ENCODE peak calls at places on chromosome 14, in five cellular contexts. One of them, this sample, is unnamed.

GRCh38 chr14:21748869-21749303 is 75.3 kb upstream of the OR4E1 start:
- DNase-seq in neural crest cell: peak
- DNase-seq in stimulated activated CD4-positive, alpha-beta T cell treated with anti-CD3 and anti-CD28 coated beads, Interleukin-1b, Interleukin-23, amount 100 ng/mL, for 48 hours: peak
- DNase-seq in T follicular helper cell: peak
- DNase-seq in astrocyte of the cerebellum: peak
- DNase-seq in this sample: peak

GRCh38 chr14:104770851-104771272 is 17.9 kb downstream of the SIVA1 start:
- DNase-seq in T follicular helper cell: no peak
- DNase-seq in neural crest cell: no peak
- DNase-seq in stimulated activated CD4-positive, alpha-beta T cell treated with anti-CD3 and anti-CD28 coated beads, Interleukin-1b, Interleukin-23, amount 100 ng/mL, for 48 hours: peak
- DNase-seq in astrocyte of the cerebellum: no peak
- DNase-seq in this sample: no peak

GRCh38 chr14:50018236-50019210 is 97.8 kb downstream of the VCPKMT start:
- DNase-seq in stimulated activated CD4-positive, alpha-beta T cell treated with anti-CD3 and anti-CD28 coated beads, Interleukin-1b, Interleukin-23, amount 100 ng/mL, for 48 hours: no peak
- DNase-seq in neural crest cell: no peak
- DNase-seq in astrocyte of the cerebellum: no peak
- DNase-seq in T follicular helper cell: no peak
- DNase-seq in this sample: peak

GRCh38 chr14:36162267-36162666 is 14.3 kb downstream of the PTCSC3 start:
- DNase-seq in stimulated activated CD4-positive, alpha-beta T cell treated with anti-CD3 and anti-CD28 coated beads, Interleukin-1b, Interleukin-23, amount 100 ng/mL, for 48 hours: no peak
- DNase-seq in neural crest cell: no peak
- DNase-seq in T follicular helper cell: no peak
- DNase-seq in astrocyte of the cerebellum: no peak
- DNase-seq in this sample: peak

GRCh38 chr14:60310086-60310684 is 61.2 kb downstream of the PPM1A start:
- DNase-seq in neural crest cell: no peak
- DNase-seq in stimulated activated CD4-positive, alpha-beta T cell treated with anti-CD3 and anti-CD28 coated beads, Interleukin-1b, Interleukin-23, amount 100 ng/mL, for 48 hours: no peak
- DNase-seq in T follicular helper cell: no peak
- DNase-seq in astrocyte of the cerebellum: no peak
- DNase-seq in this sample: no peak

GRCh38 chr14:78836777-78837176 is 666.6 kb downstream of the NRXN3 start:
- DNase-seq in neural crest cell: peak
- DNase-seq in astrocyte of the cerebellum: peak
- DNase-seq in T follicular helper cell: no peak
- DNase-seq in stimulated activated CD4-positive, alpha-beta T cell treated with anti-CD3 and anti-CD28 coated beads, Interleukin-1b, Interleukin-23, amount 100 ng/mL, for 48 hours: no peak
- DNase-seq in this sample: peak

GRCh38 chr14:103543721-103544626 is 15.0 kb downstream of the TRMT61A start:
- DNase-seq in astrocyte of the cerebellum: no peak
- DNase-seq in neural crest cell: no peak
- DNase-seq in T follicular helper cell: no peak
- DNase-seq in stimulated activated CD4-positive, alpha-beta T cell treated with anti-CD3 and anti-CD28 coated beads, Interleukin-1b, Interleukin-23, amount 100 ng/mL, for 48 hours: no peak
- DNase-seq in this sample: peak

GRCh38 chr14:61519735-61520134 is 175.6 kb upstream of the HIF1A start:
- DNase-seq in stimulated activated CD4-positive, alpha-beta T cell treated with anti-CD3 and anti-CD28 coated beads, Interleukin-1b, Interleukin-23, amount 100 ng/mL, for 48 hours: no peak
- DNase-seq in T follicular helper cell: no peak
- DNase-seq in astrocyte of the cerebellum: no peak
- DNase-seq in neural crest cell: no peak
- DNase-seq in this sample: no peak

GRCh38 chr14:23376477-23377200 is at the start of gene CMTM5:
- DNase-seq in astrocyte of the cerebellum: no peak
- DNase-seq in stimulated activated CD4-positive, alpha-beta T cell treated with anti-CD3 and anti-CD28 coated beads, Interleukin-1b, Interleukin-23, amount 100 ng/mL, for 48 hours: no peak
- DNase-seq in T follicular helper cell: no peak
- DNase-seq in neural crest cell: peak
- DNase-seq in this sample: no peak

GRCh38 chr14:97634786-97635185 is 837.6 kb downstream of the VRK1 start:
- DNase-seq in T follicular helper cell: peak
- DNase-seq in stimulated activated CD4-positive, alpha-beta T cell treated with anti-CD3 and anti-CD28 coated beads, Interleukin-1b, Interleukin-23, amount 100 ng/mL, for 48 hours: peak
- DNase-seq in neural crest cell: no peak
- DNase-seq in astrocyte of the cerebellum: no peak
- DNase-seq in this sample: no peak

GRCh38 chr14:90733139-90733808 is 83.0 kb downstream of the TTC7B start:
- DNase-seq in stimulated activated CD4-positive, alpha-beta T cell treated with anti-CD3 and anti-CD28 coated beads, Interleukin-1b, Interleukin-23, amount 100 ng/mL, for 48 hours: no peak
- DNase-seq in T follicular helper cell: no peak
- DNase-seq in astrocyte of the cerebellum: no peak
- DNase-seq in neural crest cell: no peak
- DNase-seq in this sample: no peak

GRCh38 chr14:73253721-73254120 is 16.4 kb downstream of the PAPLN start:
- DNase-seq in astrocyte of the cerebellum: no peak
- DNase-seq in neural crest cell: no peak
- DNase-seq in stimulated activated CD4-positive, alpha-beta T cell treated with anti-CD3 and anti-CD28 coated beads, Interleukin-1b, Interleukin-23, amount 100 ng/mL, for 48 hours: no peak
- DNase-seq in T follicular helper cell: no peak
- DNase-seq in this sample: no peak

GRCh38 chr14:29148221-29148620 is 381.6 kb downstream of the FOXG1 start:
- DNase-seq in T follicular helper cell: no peak
- DNase-seq in stimulated activated CD4-positive, alpha-beta T cell treated with anti-CD3 and anti-CD28 coated beads, Interleukin-1b, Interleukin-23, amount 100 ng/mL, for 48 hours: no peak
- DNase-seq in astrocyte of the cerebellum: no peak
- DNase-seq in neural crest cell: no peak
- DNase-seq in this sample: no peak

GRCh38 chr14:102544745-102545460 is 35.3 kb upstream of the ANKRD9 start:
- DNase-seq in neural crest cell: no peak
- DNase-seq in T follicular helper cell: no peak
- DNase-seq in astrocyte of the cerebellum: no peak
- DNase-seq in stimulated activated CD4-positive, alpha-beta T cell treated with anti-CD3 and anti-CD28 coated beads, Interleukin-1b, Interleukin-23, amount 100 ng/mL, for 48 hours: no peak
- DNase-seq in this sample: peak

GRCh38 chr14:62077676-62078261 is 315.5 kb downstream of the SNAPC1 start:
- DNase-seq in astrocyte of the cerebellum: no peak
- DNase-seq in neural crest cell: no peak
- DNase-seq in stimulated activated CD4-positive, alpha-beta T cell treated with anti-CD3 and anti-CD28 coated beads, Interleukin-1b, Interleukin-23, amount 100 ng/mL, for 48 hours: no peak
- DNase-seq in T follicular helper cell: no peak
- DNase-seq in this sample: no peak

GRCh38 chr14:92380582-92380981 is 57.6 kb downstream of the SLC24A4 start:
- DNase-seq in stimulated activated CD4-positive, alpha-beta T cell treated with anti-CD3 and anti-CD28 coated beads, Interleukin-1b, Interleukin-23, amount 100 ng/mL, for 48 hours: no peak
- DNase-seq in neural crest cell: no peak
- DNase-seq in T follicular helper cell: no peak
- DNase-seq in astrocyte of the cerebellum: no peak
- DNase-seq in this sample: no peak

GRCh38 chr14:24300326-24300980 is 803 bp downstream of the NOP9 start:
- DNase-seq in stimulated activated CD4-positive, alpha-beta T cell treated with anti-CD3 and anti-CD28 coated beads, Interleukin-1b, Interleukin-23, amount 100 ng/mL, for 48 hours: no peak
- DNase-seq in T follicular helper cell: no peak
- DNase-seq in neural crest cell: no peak
- DNase-seq in astrocyte of the cerebellum: no peak
- DNase-seq in this sample: no peak

GRCh38 chr14:51538973-51539372 is 112.7 kb upstream of the FRMD6 start:
- DNase-seq in stimulated activated CD4-positive, alpha-beta T cell treated with anti-CD3 and anti-CD28 coated beads, Interleukin-1b, Interleukin-23, amount 100 ng/mL, for 48 hours: no peak
- DNase-seq in neural crest cell: no peak
- DNase-seq in astrocyte of the cerebellum: no peak
- DNase-seq in T follicular helper cell: no peak
- DNase-seq in this sample: no peak

GRCh38 chr14:54001189-54001878 is 44.7 kb upstream of the BMP4 start:
- DNase-seq in stimulated activated CD4-positive, alpha-beta T cell treated with anti-CD3 and anti-CD28 coated beads, Interleukin-1b, Interleukin-23, amount 100 ng/mL, for 48 hours: no peak
- DNase-seq in T follicular helper cell: no peak
- DNase-seq in neural crest cell: no peak
- DNase-seq in astrocyte of the cerebellum: no peak
- DNase-seq in this sample: no peak

GRCh38 chr14:90429236-90429635 is 32.4 kb downstream of the CALM1 start:
- DNase-seq in astrocyte of the cerebellum: no peak
- DNase-seq in T follicular helper cell: no peak
- DNase-seq in stimulated activated CD4-positive, alpha-beta T cell treated with anti-CD3 and anti-CD28 coated beads, Interleukin-1b, Interleukin-23, amount 100 ng/mL, for 48 hours: no peak
- DNase-seq in neural crest cell: no peak
- DNase-seq in this sample: no peak

GRCh38 chr14:51304956-51305355 is 64.9 kb downstream of the TMX1 start:
- DNase-seq in T follicular helper cell: no peak
- DNase-seq in neural crest cell: no peak
- DNase-seq in astrocyte of the cerebellum: peak
- DNase-seq in stimulated activated CD4-positive, alpha-beta T cell treated with anti-CD3 and anti-CD28 coated beads, Interleukin-1b, Interleukin-23, amount 100 ng/mL, for 48 hours: no peak
- DNase-seq in this sample: no peak

GRCh38 chr14:96106891-96107290 is 67.7 kb downstream of the C14orf132 start:
- DNase-seq in astrocyte of the cerebellum: no peak
- DNase-seq in T follicular helper cell: no peak
- DNase-seq in neural crest cell: no peak
- DNase-seq in stimulated activated CD4-positive, alpha-beta T cell treated with anti-CD3 and anti-CD28 coated beads, Interleukin-1b, Interleukin-23, amount 100 ng/mL, for 48 hours: no peak
- DNase-seq in this sample: no peak

GRCh38 chr14:72617391-72618011 is 276.4 kb downstream of the DPF3 start:
- DNase-seq in T follicular helper cell: no peak
- DNase-seq in astrocyte of the cerebellum: peak
- DNase-seq in neural crest cell: no peak
- DNase-seq in stimulated activated CD4-positive, alpha-beta T cell treated with anti-CD3 and anti-CD28 coated beads, Interleukin-1b, Interleukin-23, amount 100 ng/mL, for 48 hours: no peak
- DNase-seq in this sample: no peak

GRCh38 chr14:70045715-70046535 is 142.8 kb downstream of the SLC8A3 start:
- DNase-seq in stimulated activated CD4-positive, alpha-beta T cell treated with anti-CD3 and anti-CD28 coated beads, Interleukin-1b, Interleukin-23, amount 100 ng/mL, for 48 hours: peak
- DNase-seq in astrocyte of the cerebellum: no peak
- DNase-seq in T follicular helper cell: no peak
- DNase-seq in neural crest cell: peak
- DNase-seq in this sample: peak

GRCh38 chr14:105155681-105156413 is 12.7 kb downstream of the JAG2 start:
- DNase-seq in neural crest cell: no peak
- DNase-seq in T follicular helper cell: no peak
- DNase-seq in stimulated activated CD4-positive, alpha-beta T cell treated with anti-CD3 and anti-CD28 coated beads, Interleukin-1b, Interleukin-23, amount 100 ng/mL, for 48 hours: no peak
- DNase-seq in astrocyte of the cerebellum: no peak
- DNase-seq in this sample: no peak

GRCh38 chr14:105878554-105878953 is 352.2 kb downstream of the TMEM121 start:
- DNase-seq in astrocyte of the cerebellum: no peak
- DNase-seq in neural crest cell: no peak
- DNase-seq in T follicular helper cell: no peak
- DNase-seq in stimulated activated CD4-positive, alpha-beta T cell treated with anti-CD3 and anti-CD28 coated beads, Interleukin-1b, Interleukin-23, amount 100 ng/mL, for 48 hours: no peak
- DNase-seq in this sample: no peak

GRCh38 chr14:28243600-28243999 is 523.0 kb upstream of the FOXG1 start:
- DNase-seq in neural crest cell: no peak
- DNase-seq in T follicular helper cell: no peak
- DNase-seq in stimulated activated CD4-positive, alpha-beta T cell treated with anti-CD3 and anti-CD28 coated beads, Interleukin-1b, Interleukin-23, amount 100 ng/mL, for 48 hours: no peak
- DNase-seq in astrocyte of the cerebellum: peak
- DNase-seq in this sample: no peak

GRCh38 chr14:49594347-49595089 is 4.2 kb upstream of the LRR1 start:
- DNase-seq in astrocyte of the cerebellum: no peak
- DNase-seq in neural crest cell: no peak
- DNase-seq in T follicular helper cell: no peak
- DNase-seq in stimulated activated CD4-positive, alpha-beta T cell treated with anti-CD3 and anti-CD28 coated beads, Interleukin-1b, Interleukin-23, amount 100 ng/mL, for 48 hours: no peak
- DNase-seq in this sample: peak

This sample was measured in transverse colon.